ENCODE peak calls at places on chromosome 20, in five cellular contexts. I, S, A, B and R are unnamed samples.

GRCh38 chr20:40763646-40764295 is 74.7 kb upstream of the MAFB start:
- DNase-seq in I (no peak), B (no peak), A (no peak), S (no peak), R (no peak)

GRCh38 chr20:1633535-1633934 is 13.7 kb upstream of the SIRPB1 start:
- DNase-seq in B (no peak), I (no peak), A (no peak), S (no peak), R (no peak)

GRCh38 chr20:8067082-8067481 is 47.5 kb upstream of the TMX4 start:
- DNase-seq in S (no peak), A (no peak), B (no peak), I (no peak), R (no peak)

GRCh38 chr20:56393133-56393472 is 658 bp downstream of the CSTF1 start:
- DNase-seq in S (no peak), B (no peak), I (no peak), A (peak; percentile 27), R (no peak)

GRCh38 chr20:17519606-17520285 is 11.4 kb downstream of the BFSP1 start:
- DNase-seq in I (no peak), S (no peak), A (no peak), B (no peak), R (no peak)

GRCh38 chr20:56202493-56203077 is 45.9 kb upstream of the MC3R start:
- DNase-seq in I (no peak), A (no peak), S (no peak), B (no peak), R (no peak)

GRCh38 chr20:35303735-35304431 is 11.7 kb upstream of the FAM83C start:
- DNase-seq in B (peak; percentile 81), I (peak; percentile 91), S (peak; percentile 72), A (peak; percentile 88), R (peak; percentile 78)

GRCh38 chr20:11018668-11019170 is 344.9 kb upstream of the JAG1 start:
- DNase-seq in B (no peak), A (no peak), S (no peak), I (no peak), R (no peak)

GRCh38 chr20:45725134-45725533 is 3.0 kb downstream of the SPINT4 start:
- DNase-seq in I (no peak), S (no peak), B (no peak), A (no peak), R (no peak)

GRCh38 chr20:44683263-44684046 is 31.7 kb upstream of the CCN5 start:
- DNase-seq in I (peak; percentile 79), B (peak; percentile 73), A (peak; percentile 83), S (peak; percentile 54), R (peak; percentile 66)
- TF ChIP-seq CTCF in I (peak; percentile 74), B (peak; percentile 40), A (peak; percentile 83), S (peak; percentile 76), R (peak; percentile 49)

GRCh38 chr20:61743606-61744005 is 322.1 kb downstream of the TAF4 start:
- DNase-seq in A (no peak), I (no peak), S (no peak), B (no peak), R (no peak)
- TF ChIP-seq CTCF in A (no peak), I (no peak), S (no peak), B (no peak), R (no peak)

GRCh38 chr20:37905969-37906613 is 3.2 kb downstream of the VSTM2L start:
- DNase-seq in A (no peak), I (no peak), S (no peak), B (no peak), R (no peak)
- TF ChIP-seq CTCF in A (no peak), I (no peak), S (no peak), B (no peak), R (no peak)

DNA sequence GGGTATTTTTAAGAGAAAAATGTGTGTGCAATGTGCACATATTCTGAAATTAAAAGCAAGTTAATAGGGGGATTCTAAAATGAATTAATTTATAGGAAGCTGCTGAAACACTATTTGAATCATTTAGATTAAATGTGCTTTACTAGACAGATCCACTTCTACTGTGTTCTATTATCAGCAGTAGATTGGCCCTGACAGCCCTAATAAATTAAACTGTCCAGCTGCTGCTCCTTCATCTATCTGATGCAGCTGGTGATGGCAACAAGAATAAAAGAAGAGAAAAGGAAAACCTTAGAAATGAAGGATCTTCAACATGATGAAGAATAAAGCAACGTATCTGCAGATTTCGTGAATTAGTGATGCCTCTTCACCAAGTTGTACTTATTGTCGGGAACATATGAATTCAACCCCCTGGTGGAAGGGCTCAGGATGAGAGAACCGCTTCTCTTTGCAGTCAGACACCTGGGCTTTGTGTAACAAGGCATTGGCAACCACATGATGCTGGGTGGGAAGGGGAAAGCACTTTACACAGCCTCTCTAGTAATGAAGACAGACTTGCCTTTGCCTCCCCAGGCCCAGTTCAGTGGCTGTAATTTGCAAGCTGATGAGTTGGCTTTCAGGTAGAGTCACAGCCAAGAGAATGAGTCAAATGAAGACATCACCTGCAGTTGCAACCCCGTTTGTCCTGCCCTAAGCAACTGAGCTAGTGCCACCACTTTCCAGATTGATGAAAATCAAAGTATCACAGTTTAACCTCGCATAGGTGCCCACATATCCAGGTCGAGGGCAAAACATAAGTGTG is 94.5 kb downstream of the LAMP5 start:
- DNase-seq in A (no peak), B (no peak), I (no peak), S (no peak), R (no peak)
- TF ChIP-seq CTCF in A (no peak), B (no peak), I (no peak), S (no peak), R (no peak)

GRCh38 chr20:63536997-63537524 is at the start of gene PTK6:
- DNase-seq in A (no peak), B (no peak), I (no peak), S (no peak), R (no peak)

GRCh38 chr20:63539092-63539430 is 1.9 kb upstream of the PTK6 start:
- DNase-seq in I (no peak), S (no peak), B (no peak), A (no peak), R (no peak)

GRCh38 chr20:63537525-63538203 is 488 bp upstream of the PTK6 start:
- DNase-seq in A (peak; percentile 100), I (peak; percentile 95), B (peak; percentile 93), S (peak; percentile 87), R (peak; percentile 100)

GRCh38 chr20:63539441-63540370 is 2.5 kb upstream of the PTK6 start:
- DNase-seq in I (no peak), A (no peak), S (no peak), B (no peak), R (no peak)

DNA sequence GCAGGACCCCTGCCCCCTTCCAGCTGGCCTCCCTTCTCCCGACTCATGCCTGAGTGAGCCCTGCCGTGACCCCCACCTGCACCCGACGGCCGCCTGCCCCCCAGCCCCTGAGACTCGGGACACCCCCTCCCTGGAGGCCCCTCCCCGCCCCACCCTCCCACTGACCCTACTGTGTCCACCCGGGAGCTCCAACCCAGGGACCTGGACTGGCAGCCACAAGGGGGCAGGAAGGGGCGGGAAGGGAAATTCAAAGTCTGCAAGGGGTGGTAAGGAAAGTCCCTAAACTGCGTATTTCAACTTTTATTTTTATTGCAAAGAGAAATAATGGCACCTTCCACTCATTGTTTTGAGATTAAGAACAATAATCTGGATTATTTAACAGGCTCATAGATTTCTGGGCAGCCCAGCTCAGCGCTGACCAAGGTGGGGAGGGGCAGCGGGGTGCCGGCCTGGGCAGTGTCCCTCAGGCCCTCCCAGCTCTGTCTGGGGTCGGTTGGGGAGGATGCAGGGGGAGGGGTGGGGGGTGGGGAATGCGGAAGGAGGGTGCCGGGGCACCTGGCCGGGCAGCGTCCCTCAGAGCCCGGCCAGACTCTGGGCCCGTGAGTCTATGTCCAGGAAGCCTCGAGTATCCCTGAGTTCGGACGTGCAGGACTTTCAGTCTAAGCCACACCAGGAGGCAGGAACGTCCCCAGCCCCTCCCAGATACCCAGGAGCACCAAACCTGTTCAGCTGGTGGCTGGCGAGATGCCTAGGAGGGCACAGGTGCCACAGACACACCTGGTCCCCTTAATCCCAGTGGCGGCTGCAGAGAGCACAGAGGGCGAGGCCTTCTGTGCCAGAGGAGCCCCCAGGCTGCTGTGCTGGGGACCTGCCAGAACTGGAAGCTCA is 1.3 kb upstream of the PTK6 start:
- DNase-seq in I (no peak), S (no peak), B (peak; percentile 86), A (no peak), R (no peak)
- TF ChIP-seq CTCF in I (peak; percentile 33), S (no peak), B (no peak), A (peak; percentile 22), R (no peak)

GRCh38 chr20:58868795-58869194 is 16.3 kb downstream of the GNAS start:
- DNase-seq in I (peak; percentile 77), B (no peak), S (no peak), A (no peak), R (no peak)
- TF ChIP-seq CTCF in I (peak; percentile 64), B (no peak), S (peak; percentile 48), A (peak; percentile 61), R (peak; percentile 63)

DNA sequence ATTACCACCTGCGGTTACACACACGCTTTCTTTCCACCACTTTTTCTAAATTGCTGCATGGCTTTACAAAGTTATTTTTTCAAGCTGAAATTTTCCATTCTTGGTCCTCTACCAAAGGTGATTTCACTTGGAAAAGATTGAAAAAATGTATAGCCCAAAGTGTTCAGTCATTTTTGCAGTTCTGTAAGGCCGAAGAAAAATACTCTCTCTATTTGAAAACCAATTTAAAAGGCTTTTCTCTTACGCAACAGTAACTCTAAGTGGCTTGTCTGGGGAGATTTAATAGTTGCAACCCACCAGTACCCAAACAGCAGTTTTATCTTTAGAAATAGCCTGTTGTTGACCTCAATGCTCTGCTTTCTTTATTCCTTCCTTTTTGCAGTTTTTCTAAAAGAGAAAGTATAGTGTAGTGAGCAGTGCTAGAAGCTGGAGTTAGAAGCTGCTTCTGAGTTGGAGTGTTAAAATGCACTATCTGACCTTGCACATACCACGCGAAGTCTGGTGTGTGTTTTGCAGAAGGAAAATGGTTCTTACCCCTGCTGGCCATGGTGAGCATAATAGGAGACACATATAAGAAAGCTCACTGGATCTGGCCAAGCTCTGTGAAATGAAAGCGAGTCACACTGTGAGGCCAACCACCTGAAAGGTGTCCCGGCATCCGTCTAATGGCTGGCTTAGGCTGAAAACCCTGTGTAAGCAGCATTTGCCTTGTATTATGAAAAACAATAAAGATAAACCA is 271.6 kb upstream of the PRND start:
- DNase-seq in I (no peak), S (no peak), A (no peak), B (no peak), R (no peak)
- TF ChIP-seq CTCF in I (peak; percentile 26), S (peak; percentile 26), A (no peak), B (no peak), R (no peak)

DNA sequence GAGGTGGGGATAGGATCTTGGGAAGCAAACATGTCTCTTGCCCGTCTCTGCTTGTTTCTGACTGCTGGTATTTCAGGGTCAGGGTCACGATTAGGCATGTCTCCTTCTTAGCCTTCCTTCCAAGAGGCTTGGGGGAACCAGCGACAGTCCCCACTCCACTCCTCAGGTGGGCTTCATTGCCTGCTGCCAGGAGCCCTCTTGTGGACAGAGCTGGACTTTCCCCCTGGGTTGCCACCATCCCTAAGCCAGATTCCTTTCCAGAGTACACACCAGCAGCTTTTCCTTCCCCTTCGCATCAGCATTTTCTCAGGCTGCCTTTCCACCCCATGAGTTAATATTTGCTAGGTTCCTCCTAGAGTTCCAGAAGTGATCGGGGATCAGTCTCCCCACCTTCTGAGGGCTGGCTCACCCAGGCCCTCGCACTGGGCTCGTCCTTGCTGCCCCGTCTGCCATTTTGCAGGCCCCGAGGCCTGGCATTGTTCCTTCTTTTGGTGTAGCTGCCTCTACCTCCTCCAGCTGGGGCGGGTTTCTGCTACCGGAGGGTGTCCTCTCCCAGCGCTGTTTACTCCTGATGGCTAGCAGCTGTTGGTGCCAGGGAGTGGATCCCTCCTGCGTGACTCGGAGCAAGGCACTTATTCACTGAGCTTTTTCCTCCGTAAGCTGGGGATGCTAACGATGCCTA is 8.8 kb upstream of the C20orf144 start:
- DNase-seq in I (peak; percentile 84), S (peak; percentile 70), A (peak; percentile 77), B (no peak), R (peak; percentile 88)
- TF ChIP-seq CTCF in I (peak; percentile 91), S (peak; percentile 98), A (peak; percentile 78), B (peak; percentile 58), R (peak; percentile 92)